ENCODE peak calls at places on chromosomes 13 and 19, in five cellular contexts. One of them, this sample, is unnamed.

GRCh38 chr19:50717026-50717723 is 2.4 kb downstream of the SHANK1 start:
- DNase-seq in tibial artery: no peak
- DNase-seq in IMR-90: no peak
- DNase-seq in body of pancreas: no peak
- DNase-seq in A673: no peak
- DNase-seq in this sample: no peak

GRCh38 chr19:6350688-6351087 is 10.6 kb upstream of the CLPP start:
- DNase-seq in tibial artery: no peak
- DNase-seq in IMR-90: no peak
- DNase-seq in body of pancreas: no peak
- DNase-seq in A673: no peak
- DNase-seq in this sample: no peak

GRCh38 chr19:37817180-37817911 is 38.0 kb upstream of the ZNF573 start:
- DNase-seq in tibial artery: peak; percentile 89
- DNase-seq in IMR-90: peak; percentile 3
- DNase-seq in body of pancreas: peak; percentile 81
- DNase-seq in A673: peak; percentile 51
- DNase-seq in this sample: no peak

GRCh38 chr13:75319244-75319643 is 162.7 kb downstream of the TBC1D4 start:
- DNase-seq in tibial artery: no peak
- DNase-seq in IMR-90: peak; percentile 63
- DNase-seq in body of pancreas: no peak
- DNase-seq in A673: no peak
- DNase-seq in this sample: no peak

GRCh38 chr19:45446295-45446694 is 21.5 kb upstream of the FOSB start:
- DNase-seq in tibial artery: no peak
- DNase-seq in IMR-90: peak; percentile 52
- DNase-seq in body of pancreas: no peak
- DNase-seq in A673: no peak
- DNase-seq in this sample: no peak

GRCh38 chr13:96093296-96094006 is 3.5 kb downstream of the HS6ST3 start:
- DNase-seq in tibial artery: no peak
- DNase-seq in IMR-90: no peak
- DNase-seq in body of pancreas: no peak
- DNase-seq in A673: no peak
- DNase-seq in this sample: no peak

GRCh38 chr19:50003810-50004419 is 21.3 kb downstream of the VRK3 start:
- DNase-seq in tibial artery: peak; percentile 87
- DNase-seq in IMR-90: peak; percentile 97
- DNase-seq in body of pancreas: peak; percentile 27
- DNase-seq in A673: peak; percentile 42
- DNase-seq in this sample: no peak

GRCh38 chr19:6340493-6341201 is 7.2 kb upstream of the ACER1 start:
- DNase-seq in tibial artery: no peak
- DNase-seq in IMR-90: no peak
- DNase-seq in body of pancreas: no peak
- DNase-seq in A673: peak; percentile 61
- DNase-seq in this sample: no peak

DNA sequence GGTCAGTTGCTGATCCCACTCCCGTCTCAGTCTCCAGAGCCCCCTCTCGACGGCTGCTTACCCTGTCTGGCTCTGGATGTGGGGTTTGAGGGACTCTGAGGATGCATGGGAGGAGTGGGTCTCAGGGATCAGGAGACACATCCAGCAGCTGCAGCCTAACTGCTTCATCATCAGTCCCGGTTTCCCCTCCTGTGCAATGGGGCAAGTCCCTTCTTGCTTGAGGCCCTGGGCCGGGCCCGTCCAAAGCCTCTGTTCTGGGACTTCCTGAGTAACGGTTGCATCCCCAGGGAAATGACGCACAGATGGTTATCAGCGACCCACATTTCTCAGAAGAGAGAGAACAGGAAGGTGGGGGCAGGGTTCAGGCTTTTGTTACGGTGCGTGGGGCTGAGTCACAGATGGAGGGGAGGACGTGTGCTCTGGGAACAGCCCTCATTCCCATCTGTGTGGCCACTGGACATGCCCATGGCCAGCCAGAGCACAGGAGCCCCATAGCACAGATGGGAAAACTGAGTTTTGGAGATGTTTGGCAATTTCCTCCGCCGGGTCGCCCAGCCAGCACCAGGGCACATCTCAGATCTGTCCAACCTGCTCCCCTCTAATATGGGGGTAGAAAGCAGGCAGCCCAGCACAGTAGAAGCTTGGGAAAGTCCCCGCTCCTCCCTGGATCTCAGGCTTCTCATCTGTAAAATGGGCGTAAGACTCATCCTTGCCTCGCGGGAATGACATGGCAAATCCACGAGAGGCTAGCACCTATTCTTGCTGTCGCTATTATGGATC is 19.3 kb downstream of the GNA15 start:
- DNase-seq in tibial artery: peak; percentile 87
- DNase-seq in IMR-90: peak; percentile 99
- DNase-seq in body of pancreas: peak; percentile 59
- DNase-seq in A673: peak; percentile 94
- DNase-seq in this sample: peak; percentile 99
- H3K4me3 ChIP-seq in tibial artery: no peak overlapping the region
- H3K4me3 ChIP-seq in IMR-90: no peak overlapping the region
- H3K4me3 ChIP-seq in body of pancreas: no peak overlapping the region
- H3K4me3 ChIP-seq in A673: no peak overlapping the region
- H3K4me3 ChIP-seq in this sample: no peak overlapping the region

GRCh38 chr19:55603581-55604292 is 1.7 kb upstream of the ZNF865 start:
- DNase-seq in tibial artery: no peak
- DNase-seq in IMR-90: no peak
- DNase-seq in body of pancreas: no peak
- DNase-seq in A673: no peak
- DNase-seq in this sample: no peak
- H3K4me3 ChIP-seq in tibial artery: no peak overlapping the region
- H3K4me3 ChIP-seq in IMR-90: no peak overlapping the region
- H3K4me3 ChIP-seq in body of pancreas: no peak overlapping the region
- H3K4me3 ChIP-seq in A673: no peak overlapping the region
- H3K4me3 ChIP-seq in this sample: no peak overlapping the region

GRCh38 chr19:17454579-17454978 is 6.1 kb upstream of the TMEM221 start:
- DNase-seq in tibial artery: no peak
- DNase-seq in IMR-90: no peak
- DNase-seq in body of pancreas: no peak
- DNase-seq in A673: no peak
- DNase-seq in this sample: no peak
- H3K4me3 ChIP-seq in tibial artery: no peak overlapping the region
- H3K4me3 ChIP-seq in IMR-90: no peak overlapping the region
- H3K4me3 ChIP-seq in body of pancreas: no peak overlapping the region
- H3K4me3 ChIP-seq in A673: no peak overlapping the region
- H3K4me3 ChIP-seq in this sample: no peak overlapping the region

GRCh38 chr19:33168528-33168927 is 25.6 kb upstream of the LRP3 start:
- DNase-seq in tibial artery: no peak
- DNase-seq in IMR-90: no peak
- DNase-seq in body of pancreas: no peak
- DNase-seq in A673: no peak
- DNase-seq in this sample: no peak
- H3K4me3 ChIP-seq in tibial artery: no peak overlapping the region
- H3K4me3 ChIP-seq in IMR-90: no peak overlapping the region
- H3K4me3 ChIP-seq in body of pancreas: no peak overlapping the region
- H3K4me3 ChIP-seq in A673: no peak overlapping the region
- H3K4me3 ChIP-seq in this sample: no peak overlapping the region

GRCh38 chr19:873084-874019 is 13.9 kb downstream of the CFD start:
- DNase-seq in tibial artery: no peak
- DNase-seq in IMR-90: peak; percentile 31
- DNase-seq in body of pancreas: no peak
- DNase-seq in A673: peak; percentile 84
- DNase-seq in this sample: peak; percentile 80
- H3K4me3 ChIP-seq in tibial artery: no peak overlapping the region
- H3K4me3 ChIP-seq in IMR-90: no peak overlapping the region
- H3K4me3 ChIP-seq in body of pancreas: no peak overlapping the region
- H3K4me3 ChIP-seq in A673: no peak overlapping the region
- H3K4me3 ChIP-seq in this sample: no peak overlapping the region

DNA sequence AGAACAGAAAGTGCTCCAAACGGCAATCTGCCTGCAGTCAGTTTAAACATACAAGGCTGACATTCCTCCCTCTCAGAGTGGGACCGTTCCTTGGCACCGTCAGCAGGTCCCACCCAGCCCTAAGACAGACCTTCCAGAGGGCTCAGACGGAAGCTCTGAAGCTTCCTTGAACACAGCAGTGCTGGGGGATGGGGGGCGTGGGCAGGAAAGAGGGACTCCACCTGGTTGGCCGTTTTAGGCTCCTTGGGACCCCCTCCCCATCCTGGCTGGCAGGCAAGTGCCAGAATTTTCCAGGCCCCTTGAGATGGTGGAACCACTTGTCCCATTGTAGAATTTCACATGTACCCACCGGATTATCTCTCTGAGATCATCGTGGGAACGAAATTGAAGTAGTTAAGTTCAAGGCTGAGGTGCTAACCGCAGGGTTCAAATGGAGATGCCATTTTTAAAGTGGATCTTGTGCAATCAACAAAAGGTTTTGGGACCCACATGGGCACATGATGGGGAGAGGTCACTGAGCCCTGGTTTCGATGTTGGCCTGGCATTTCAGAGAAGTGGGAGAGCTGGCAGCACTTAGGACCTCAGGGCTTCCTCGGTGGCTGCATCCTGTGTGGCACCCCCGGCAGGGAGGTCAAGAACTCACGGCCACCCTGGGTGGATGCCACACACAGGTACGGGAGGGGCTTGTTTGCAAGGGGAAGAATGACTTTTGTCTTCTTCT is 46.2 kb downstream of the KLF2 start:
- DNase-seq in tibial artery: no peak
- DNase-seq in IMR-90: no peak
- DNase-seq in body of pancreas: no peak
- DNase-seq in A673: no peak
- DNase-seq in this sample: peak; percentile 54
- H3K4me3 ChIP-seq in tibial artery: no peak overlapping the region
- H3K4me3 ChIP-seq in IMR-90: no peak overlapping the region
- H3K4me3 ChIP-seq in body of pancreas: no peak overlapping the region
- H3K4me3 ChIP-seq in A673: no peak overlapping the region
- H3K4me3 ChIP-seq in this sample: no peak overlapping the region

GRCh38 chr13:36244073-36244472 is 29.7 kb upstream of the SOHLH2 start:
- DNase-seq in tibial artery: no peak
- DNase-seq in IMR-90: no peak
- DNase-seq in body of pancreas: no peak
- DNase-seq in A673: no peak
- DNase-seq in this sample: no peak

GRCh38 chr13:36244990-36245389 is 30.6 kb upstream of the SOHLH2 start:
- DNase-seq in tibial artery: no peak
- DNase-seq in IMR-90: no peak
- DNase-seq in body of pancreas: no peak
- DNase-seq in A673: no peak
- DNase-seq in this sample: no peak

GRCh38 chr13:36248700-36249099 is 34.3 kb upstream of the SOHLH2 start:
- DNase-seq in tibial artery: no peak
- DNase-seq in IMR-90: no peak
- DNase-seq in body of pancreas: no peak
- DNase-seq in A673: no peak
- DNase-seq in this sample: no peak

GRCh38 chr13:36242761-36243160 is 28.4 kb upstream of the SOHLH2 start:
- DNase-seq in tibial artery: no peak
- DNase-seq in IMR-90: no peak
- DNase-seq in body of pancreas: no peak
- DNase-seq in A673: no peak
- DNase-seq in this sample: no peak
- H3K4me3 ChIP-seq in tibial artery: no peak overlapping the region
- H3K4me3 ChIP-seq in IMR-90: no peak overlapping the region
- H3K4me3 ChIP-seq in body of pancreas: no peak overlapping the region
- H3K4me3 ChIP-seq in A673: no peak overlapping the region
- H3K4me3 ChIP-seq in this sample: no peak overlapping the region